ENCODE peak calls at places on chromosome 13, in four cellular contexts. I is left ventricle myocardium inferior; R is mucosa of descending colon; N is CD4-positive, CD25-positive, alpha-beta regulatory T cell. V is an unnamed sample. For H3K4me1, the result is how much of the 10 kb centered on the place peaks cover.

GRCh38 chr13:39526499-39526898 is 76.5 kb downstream of the LHFPL6 start:
- DNase-seq in R (no peak), N (no peak), I (no peak), V (no peak)

GRCh38 chr13:111620586-111620985 is 300.1 kb downstream of the TEX29 start:
- DNase-seq in N (no peak), R (no peak), I (no peak), V (no peak)

GRCh38 chr13:40306817-40307216 is 359.6 kb downstream of the FOXO1 start:
- DNase-seq in I (no peak), N (no peak), R (no peak), V (no peak)

GRCh38 chr13:40031031-40031430 is 375.6 kb downstream of the COG6 start:
- DNase-seq in R (no peak), N (no peak), I (no peak), V (no peak)

GRCh38 chr13:25190256-25190655 is 18.2 kb upstream of the AMER2 start:
- DNase-seq in I (no peak), N (no peak), R (no peak), V (no peak)

GRCh38 chr13:66216723-66217122 is 1013.4 kb downstream of the PCDH9 start:
- DNase-seq in N (no peak), R (no peak), I (no peak), V (no peak)

GRCh38 chr13:49303533-49304252 is 56.0 kb downstream of the CDADC1 start:
- DNase-seq in N (no peak), I (no peak), R (no peak), V (no peak)

GRCh38 chr13:93794197-93794885 is 567.7 kb downstream of the GPC6 start:
- DNase-seq in R (no peak), N (peak), I (no peak), V (no peak)

GRCh38 chr13:33494596-33495214 is 209.2 kb upstream of the STARD13 start:
- DNase-seq in I (peak), N (no peak), R (no peak), V (no peak)

GRCh38 chr13:99558570-99559180 is 57.4 kb downstream of the TM9SF2 start:
- DNase-seq in R (no peak), N (no peak), I (no peak), V (no peak)

GRCh38 chr13:110334256-110334655 is 27.2 kb downstream of the COL4A2 start:
- DNase-seq in R (no peak), I (no peak), N (no peak), V (no peak)

GRCh38 chr13:110334841-110335490 is 27.9 kb downstream of the COL4A2 start:
- DNase-seq in N (no peak), R (no peak), I (no peak), V (no peak)

GRCh38 chr13:110336108-110336507 is 29.0 kb downstream of the COL4A2 start:
- DNase-seq in I (no peak), R (no peak), N (no peak), V (no peak)

GRCh38 chr13:110332750-110333149 is 25.7 kb downstream of the COL4A2 start:
- DNase-seq in I (no peak), N (no peak), R (no peak), V (no peak)

GRCh38 chr13:110333837-110334236 is 26.8 kb downstream of the COL4A2 start:
- DNase-seq in R (no peak), N (no peak), I (no peak), V (no peak)
- H3K4me1 ChIP-seq in R (under half), N (under half), I (half or more), V (under half)

DNA sequence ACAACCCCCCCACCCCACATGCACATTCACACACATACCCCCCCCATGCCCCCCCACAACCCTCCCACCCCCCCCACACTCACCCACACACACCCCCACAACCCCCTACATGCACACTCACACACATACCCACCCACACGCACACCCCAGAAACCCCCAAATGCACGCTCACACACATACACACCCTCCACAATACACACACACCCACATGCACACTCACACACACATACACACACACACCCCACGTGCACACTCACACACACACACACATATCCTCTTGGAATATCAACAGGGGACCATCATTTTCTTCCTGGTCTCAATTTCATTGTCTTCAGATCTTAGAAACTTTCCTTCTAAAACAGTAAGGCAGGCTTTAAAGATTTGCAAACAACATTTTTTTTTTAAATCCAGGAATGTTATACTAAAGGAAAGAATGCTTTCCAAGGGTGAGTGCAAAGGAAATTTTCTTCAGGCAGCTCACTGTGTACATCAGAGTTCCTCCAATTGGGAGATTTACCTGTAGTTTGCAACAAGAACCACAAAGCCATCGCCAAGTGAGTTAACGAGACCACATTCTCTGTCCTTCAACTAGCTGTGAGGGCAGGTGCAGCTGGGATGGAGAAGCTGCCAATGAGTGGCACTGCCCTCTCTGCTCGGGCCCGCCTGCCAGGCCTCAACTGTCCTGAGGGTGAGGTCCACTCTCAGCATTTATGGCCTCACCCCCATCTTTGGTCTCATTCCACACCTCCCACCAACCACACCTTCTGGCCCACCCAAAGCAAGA is 53.0 kb downstream of the MRPL57 start:
- DNase-seq in I (no peak), N (no peak), R (no peak), V (no peak)
- H3K4me1 ChIP-seq in I (under half), N (under half), R (under half), V (under half)

GRCh38 chr13:91351980-91352379 is 4.5 kb downstream of the MIR17HG start:
- DNase-seq in R (no peak), N (no peak), I (no peak), V (no peak)

GRCh38 chr13:91355826-91356710 is 8.6 kb downstream of the MIR17HG start:
- DNase-seq in N (no peak), I (no peak), R (no peak), V (no peak)

GRCh38 chr13:91355099-91355825 is 7.8 kb downstream of the MIR17HG start:
- DNase-seq in R (no peak), I (no peak), N (no peak), V (no peak)

GRCh38 chr13:91351123-91351522 is 3.6 kb downstream of the MIR17HG start:
- DNase-seq in I (no peak), N (no peak), R (no peak), V (no peak)

GRCh38 chr13:91353494-91353893 is 6.0 kb downstream of the MIR17HG start:
- DNase-seq in I (no peak), N (no peak), R (no peak), V (no peak)
- H3K4me1 ChIP-seq in I (under half), N (under half), R (under half), V (under half)

GRCh38 chr13:51328488-51328887 is 11.0 kb upstream of the SERPINE3 start:
- DNase-seq in I (no peak), R (no peak), N (no peak), V (no peak)

GRCh38 chr13:51323824-51324511 is 15.5 kb upstream of the SERPINE3 start:
- DNase-seq in I (no peak), R (no peak), N (no peak), V (no peak)

GRCh38 chr13:51325837-51326236 is 13.7 kb upstream of the SERPINE3 start:
- DNase-seq in N (no peak), I (no peak), R (no peak), V (no peak)

GRCh38 chr13:51324714-51325440 is 14.6 kb upstream of the SERPINE3 start:
- DNase-seq in R (no peak), I (no peak), N (no peak), V (no peak)

DNA sequence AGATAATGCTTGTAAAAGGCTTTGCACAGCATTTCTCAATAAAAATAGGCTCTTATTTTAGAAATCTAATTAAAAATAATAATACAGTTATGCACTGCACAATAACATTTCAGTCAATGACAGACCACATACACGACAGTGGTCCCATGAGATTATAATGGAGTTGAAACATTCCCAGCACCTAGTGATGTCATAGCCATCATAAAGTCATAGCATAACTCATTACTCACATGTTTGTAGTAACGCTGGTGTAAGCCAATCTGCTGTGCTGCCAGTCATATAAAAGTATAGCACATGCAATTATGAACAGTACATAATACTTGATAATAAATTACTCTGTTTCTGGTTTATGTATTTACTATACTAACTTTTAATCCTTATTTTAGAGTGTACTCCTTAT is 12.7 kb upstream of the SERPINE3 start:
- DNase-seq in N (no peak), I (no peak), R (no peak), V (no peak)
- H3K4me1 ChIP-seq in N (under half), I (under half), R (under half), V (under half)

DNA sequence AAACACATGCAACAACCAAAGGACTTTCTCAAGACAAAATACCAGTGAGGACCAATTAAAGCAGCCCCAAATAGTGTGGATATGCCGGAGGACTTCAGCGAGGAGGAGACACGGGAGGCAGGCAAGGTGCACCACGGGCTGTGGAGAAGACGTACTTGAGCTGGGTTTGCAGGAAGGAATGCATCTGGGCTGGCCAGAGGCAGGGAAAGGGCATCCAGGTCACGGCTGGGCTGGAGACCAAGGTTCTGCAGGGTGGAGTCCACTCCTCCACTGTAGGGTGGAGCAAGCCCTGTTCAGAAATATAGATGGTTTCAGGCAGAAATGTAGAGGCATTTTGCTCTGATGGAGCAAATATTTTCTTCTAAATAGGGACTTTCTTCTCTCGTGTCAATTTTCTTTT is 36.6 kb upstream of the MEDAG start:
- DNase-seq in I (peak), R (no peak), N (no peak), V (no peak)
- H3K4me1 ChIP-seq in I (under half), R (under half), N (under half), V (under half)

GRCh38 chr13:98485561-98485960 is 91.3 kb downstream of the STK24 start:
- DNase-seq in I (no peak), N (no peak), R (no peak), V (no peak)
- H3K4me1 ChIP-seq in I (half or more), N (half or more), R (half or more), V (under half)